ENCODE peak calls at places on chromosomes 16 and 17, in nine cellular contexts. Z is Panc1, I is heart right ventricle, U is foreskin fibroblast, X is HFF-Myc, B is fibroblast of mammary gland, H is WERI-Rb-1, G is upper lobe of right lung, E is fibroblast of lung. D is an unnamed sample.
A peak's percentile ranks its signal among the peaks of the same experiment; 100 is the strongest.

GRCh38 chr16:64626771-64627170 is 495.1 kb downstream of the CDH11 start:
- DNase-seq in X (no peak), Z (no peak), G (no peak), E (no peak), B (no peak), U (no peak), I (no peak), H (peak; percentile 27), D (peak; percentile 13)

GRCh38 chr17:75688209-75688771 is 21.2 kb downstream of the SAP30BP start:
- DNase-seq in I (no peak), X (no peak), Z (no peak), G (peak; percentile 43), H (no peak), B (no peak), E (no peak), U (no peak), D (peak; percentile 84)

GRCh38 chr17:624341-624860 is 90.2 kb downstream of the VPS53 start:
- DNase-seq in Z (no peak), I (no peak), U (no peak), H (no peak), X (no peak), E (no peak), B (no peak), G (no peak), D (no peak)

GRCh38 chr17:55264273-55264639 is 504 bp upstream of the HLF start:
- DNase-seq in X (no peak), E (no peak), I (no peak), G (no peak), Z (no peak), B (no peak), U (no peak), H (peak; percentile 37), D (no peak)

GRCh38 chr17:17153709-17154108 is 52.4 kb downstream of the PLD6 start:
- DNase-seq in G (no peak), Z (no peak), E (no peak), I (no peak), H (no peak), X (no peak), U (no peak), B (no peak), D (no peak)

GRCh38 chr16:20803561-20804214 is 2.6 kb downstream of the ERI2 start:
- DNase-seq in B (no peak), G (no peak), U (no peak), Z (no peak), H (no peak), X (no peak), I (no peak), E (no peak), D (no peak)

GRCh38 chr16:89711601-89712475 is 8.9 kb downstream of the VPS9D1 start:
- DNase-seq in U (peak; percentile 64), I (peak; percentile 50), X (no peak), B (peak; percentile 66), Z (no peak), G (peak; percentile 78), E (peak; percentile 71), H (no peak), D (peak; percentile 67)

GRCh38 chr17:69607162-69607834 is 192.8 kb downstream of the MAP2K6 start:
- DNase-seq in I (peak; percentile 65), E (peak; percentile 88), U (peak; percentile 82), G (peak; percentile 78), H (peak; percentile 89), B (peak; percentile 83), X (peak; percentile 79), Z (no peak), D (peak; percentile 91)

GRCh38 chr16:73116576-73116975 is 68.6 kb upstream of the ZFHX3 start:
- DNase-seq in H (no peak), G (no peak), U (no peak), Z (no peak), B (no peak), I (no peak), E (no peak), X (no peak), D (no peak)

GRCh38 chr17:28944862-28945741 is 6.2 kb downstream of the PHF12 start:
- DNase-seq in U (no peak), E (no peak), G (no peak), H (no peak), B (peak; percentile 33), X (no peak), I (no peak), Z (no peak), D (peak; percentile 54)

GRCh38 chr16:83409347-83409746 is 398.4 kb upstream of the HSBP1 start:
- DNase-seq in X (no peak), B (no peak), E (no peak), H (no peak), G (no peak), Z (no peak), U (no peak), I (no peak), D (no peak)

GRCh38 chr17:56890390-56890789 is 23.5 kb downstream of the TRIM25 start:
- DNase-seq in Z (no peak), E (no peak), I (no peak), X (no peak), U (no peak), G (no peak), H (no peak), B (no peak), D (no peak)

GRCh38 chr16:19687279-19687678 is 30.7 kb downstream of the KNOP1 start:
- DNase-seq in I (no peak), G (peak; percentile 52), H (no peak), X (no peak), B (no peak), U (no peak), E (no peak), Z (no peak), D (no peak)

GRCh38 chr17:75894049-75894742 is 2.6 kb downstream of the TRIM65 start:
- DNase-seq in I (no peak), B (peak; percentile 23), U (peak; percentile 18), E (no peak), H (peak; percentile 63), G (peak; percentile 64), Z (no peak), X (no peak), D (no peak)

GRCh38 chr16:2156025-2156848 is 655 bp downstream of the TRAF7 start:
- DNase-seq in E (peak; percentile 69), G (no peak), H (no peak), X (no peak), Z (no peak), I (no peak), U (peak; percentile 78), B (peak; percentile 82), D (peak; percentile 77)

GRCh38 chr17:37488607-37489196 is 989 bp upstream of the DUSP14 start:
- DNase-seq in H (peak; percentile 48), I (peak; percentile 40), X (no peak), E (peak; percentile 94), B (peak; percentile 98), G (peak; percentile 89), U (peak; percentile 93), Z (peak; percentile 76), D (peak; percentile 93)

GRCh38 chr17:31481783-31482081 is 90.3 kb downstream of the RAB11FIP4 start:
- DNase-seq in U (no peak), B (no peak), H (no peak), I (no peak), X (no peak), G (no peak), E (no peak), Z (no peak), D (no peak)

GRCh38 chr17:74466111-74466784 is at the start of gene CD300A:
- DNase-seq in X (no peak), U (no peak), I (peak; percentile 49), B (no peak), Z (no peak), E (no peak), G (peak; percentile 76), H (no peak), D (no peak)

GRCh38 chr17:8253801-8254200 is 4.7 kb downstream of the PFAS start:
- DNase-seq in Z (no peak), I (no peak), E (no peak), H (peak; percentile 63), U (no peak), X (no peak), G (no peak), B (peak; percentile 16), D (peak; percentile 41)
- TF ChIP-seq CTCF in Z (no peak), I (peak; percentile 59), E (no peak), H (peak; percentile 47), U (no peak), X (no peak), G (no peak), B (peak; percentile 9), D (peak; percentile 61)

DNA sequence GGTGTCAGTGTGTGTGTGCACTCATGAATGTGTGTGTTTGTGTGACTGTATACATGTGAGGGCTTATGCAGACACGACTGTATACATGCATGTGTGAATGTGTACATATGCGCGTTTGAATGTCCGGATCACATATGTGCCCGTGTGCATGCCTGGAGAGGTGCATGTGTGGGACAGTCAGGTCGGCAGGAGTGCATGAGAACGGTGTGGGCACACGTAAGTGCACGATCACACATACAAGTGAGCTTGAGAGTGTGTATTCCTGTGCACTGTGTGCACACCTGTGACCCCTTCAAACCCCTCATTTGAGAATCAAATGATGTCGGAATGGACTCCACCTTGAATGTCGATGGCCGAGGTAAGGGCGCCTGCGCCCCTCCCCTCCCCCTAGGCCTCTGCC is 694 bp upstream of the NGFR start:
- DNase-seq in U (no peak), H (no peak), G (no peak), X (no peak), E (no peak), Z (no peak), B (no peak), I (no peak), D (no peak)
- H3K4me3 ChIP-seq in U (no peak overlapping the region), H (no peak overlapping the region), G (no peak overlapping the region), X (no peak overlapping the region), E (no peak overlapping the region), Z (no peak overlapping the region), B (no peak overlapping the region), I (peak overlapping the region; percentile 64), D (no peak overlapping the region)

GRCh38 chr16:30075503-30076275 is at the start of gene PPP4C:
- DNase-seq in E (peak; percentile 89), I (peak; percentile 92), B (peak; percentile 86), Z (no peak), H (peak; percentile 86), G (peak; percentile 96), U (peak; percentile 86), X (no peak), D (peak; percentile 90)
- TF ChIP-seq CTCF in E (no peak), I (peak; percentile 34), B (no peak), Z (no peak), H (peak; percentile 2), G (peak; percentile 7), U (no peak), X (no peak), D (peak; percentile 21)

GRCh38 chr16:30348113-30348512 is 7.0 kb downstream of the CD2BP2 start:
- DNase-seq in U (no peak), B (no peak), E (no peak), G (no peak), H (no peak), X (no peak), I (no peak), Z (no peak), D (no peak)

GRCh38 chr16:30350134-30350871 is 4.8 kb downstream of the CD2BP2 start:
- DNase-seq in U (no peak), I (no peak), E (no peak), G (no peak), B (peak; percentile 24), Z (no peak), H (no peak), X (no peak), D (no peak)

GRCh38 chr16:30349695-30350094 is 5.4 kb downstream of the CD2BP2 start:
- DNase-seq in G (no peak), B (no peak), H (no peak), X (no peak), U (no peak), E (no peak), Z (no peak), I (no peak), D (no peak)

GRCh38 chr16:30351001-30351441 is 4.1 kb downstream of the CD2BP2 start:
- DNase-seq in B (no peak), U (no peak), E (no peak), G (no peak), I (no peak), X (no peak), Z (no peak), H (no peak), D (no peak)

GRCh38 chr16:30348929-30349328 is 6.2 kb downstream of the CD2BP2 start:
- DNase-seq in E (no peak), I (no peak), U (no peak), G (peak; percentile 19), X (no peak), Z (no peak), B (no peak), H (no peak), D (no peak)
- H3K4me3 ChIP-seq in E (no peak overlapping the region), I (no peak overlapping the region), U (no peak overlapping the region), G (no peak overlapping the region), X (no peak overlapping the region), Z (no peak overlapping the region), B (no peak overlapping the region), H (no peak overlapping the region), D (no peak overlapping the region)

D was measured in choroid plexus epithelial cell.